ENCODE peak calls at places on chromosomes 6 and 20, in six cellular contexts. One of them, this sample, is unnamed.

GRCh38 chr6:107819217-107819616 is 4.9 kb downstream of the SCML4 start:
- DNase-seq in GM23248: peak; percentile 46
- DNase-seq in fibroblast of lung: no peak
- DNase-seq in small intestine: no peak
- DNase-seq in breast epithelium: no peak
- DNase-seq in ovary: no peak
- DNase-seq in this sample: no peak

GRCh38 chr6:27865952-27866369 is 46.2 kb downstream of the OR2B2 start:
- DNase-seq in fibroblast of lung: no peak
- DNase-seq in small intestine: no peak
- DNase-seq in ovary: no peak
- DNase-seq in GM23248: peak; percentile 49
- DNase-seq in breast epithelium: no peak
- DNase-seq in this sample: no peak

GRCh38 chr6:132286298-132287019 is 114.8 kb downstream of the MOXD1 start:
- DNase-seq in fibroblast of lung: no peak
- DNase-seq in ovary: no peak
- DNase-seq in breast epithelium: no peak
- DNase-seq in small intestine: peak; percentile 21
- DNase-seq in GM23248: no peak
- DNase-seq in this sample: no peak

GRCh38 chr6:4185419-4185818 is 50.0 kb upstream of the ECI2 start:
- DNase-seq in GM23248: no peak
- DNase-seq in ovary: no peak
- DNase-seq in breast epithelium: no peak
- DNase-seq in small intestine: no peak
- DNase-seq in fibroblast of lung: no peak
- DNase-seq in this sample: no peak

GRCh38 chr6:107819976-107820551 is 4.0 kb downstream of the SCML4 start:
- DNase-seq in breast epithelium: no peak
- DNase-seq in small intestine: no peak
- DNase-seq in GM23248: peak; percentile 71
- DNase-seq in ovary: no peak
- DNase-seq in fibroblast of lung: no peak
- DNase-seq in this sample: no peak

GRCh38 chr6:82589509-82590206 is 226.0 kb downstream of the TPBG start:
- DNase-seq in GM23248: peak; percentile 84
- DNase-seq in fibroblast of lung: peak; percentile 93
- DNase-seq in breast epithelium: no peak
- DNase-seq in ovary: no peak
- DNase-seq in small intestine: no peak
- DNase-seq in this sample: no peak

GRCh38 chr6:162999575-163000285 is 272.0 kb downstream of the PACRG start:
- DNase-seq in ovary: no peak
- DNase-seq in breast epithelium: no peak
- DNase-seq in GM23248: peak; percentile 92
- DNase-seq in fibroblast of lung: peak; percentile 93
- DNase-seq in small intestine: no peak
- DNase-seq in this sample: no peak

GRCh38 chr6:130252527-130253237 is 29.9 kb upstream of the SAMD3 start:
- DNase-seq in breast epithelium: no peak
- DNase-seq in ovary: no peak
- DNase-seq in small intestine: no peak
- DNase-seq in GM23248: no peak
- DNase-seq in fibroblast of lung: peak; percentile 4
- DNase-seq in this sample: no peak

GRCh38 chr6:109336221-109336955 is 45.9 kb downstream of the CD164 start:
- DNase-seq in fibroblast of lung: peak; percentile 15
- DNase-seq in small intestine: peak; percentile 89
- DNase-seq in ovary: no peak
- DNase-seq in breast epithelium: peak; percentile 71
- DNase-seq in GM23248: peak; percentile 47
- DNase-seq in this sample: no peak

GRCh38 chr20:17419459-17419858 is 111.7 kb downstream of the BFSP1 start:
- DNase-seq in fibroblast of lung: no peak
- DNase-seq in ovary: no peak
- DNase-seq in GM23248: no peak
- DNase-seq in small intestine: no peak
- DNase-seq in breast epithelium: no peak
- DNase-seq in this sample: no peak

GRCh38 chr6:35452186-35453090 is at the start of gene FANCE:
- DNase-seq in breast epithelium: peak; percentile 96
- DNase-seq in fibroblast of lung: peak; percentile 82
- DNase-seq in small intestine: peak; percentile 94
- DNase-seq in GM23248: peak; percentile 96
- DNase-seq in ovary: peak; percentile 97
- DNase-seq in this sample: peak; percentile 95

GRCh38 chr20:31713312-31714049 is 9.2 kb downstream of the BCL2L1 start:
- DNase-seq in breast epithelium: no peak
- DNase-seq in small intestine: no peak
- DNase-seq in GM23248: peak; percentile 95
- DNase-seq in fibroblast of lung: peak; percentile 93
- DNase-seq in ovary: peak; percentile 43
- DNase-seq in this sample: peak; percentile 85

GRCh38 chr20:57465943-57466342 is 59.0 kb downstream of the CTCFL start:
- DNase-seq in breast epithelium: no peak
- DNase-seq in fibroblast of lung: no peak
- DNase-seq in small intestine: no peak
- DNase-seq in ovary: no peak
- DNase-seq in GM23248: no peak
- DNase-seq in this sample: no peak

GRCh38 chr20:10788055-10788454 is 114.3 kb upstream of the JAG1 start:
- DNase-seq in fibroblast of lung: no peak
- DNase-seq in GM23248: no peak
- DNase-seq in ovary: no peak
- DNase-seq in breast epithelium: no peak
- DNase-seq in small intestine: no peak
- DNase-seq in this sample: no peak

GRCh38 chr6:89559487-89559886 is 79.1 kb downstream of the LYRM2 start:
- DNase-seq in fibroblast of lung: no peak
- DNase-seq in breast epithelium: no peak
- DNase-seq in ovary: no peak
- DNase-seq in GM23248: peak; percentile 13
- DNase-seq in small intestine: no peak
- DNase-seq in this sample: no peak

GRCh38 chr20:4633780-4634179 is 87.9 kb upstream of the PRND start:
- DNase-seq in breast epithelium: no peak
- DNase-seq in ovary: no peak
- DNase-seq in small intestine: peak; percentile 33
- DNase-seq in GM23248: peak; percentile 89
- DNase-seq in fibroblast of lung: peak; percentile 97
- DNase-seq in this sample: no peak

GRCh38 chr6:3808759-3809514 is 40.2 kb upstream of the FAM50B start:
- DNase-seq in ovary: no peak
- DNase-seq in GM23248: peak; percentile 97
- DNase-seq in small intestine: peak; percentile 61
- DNase-seq in fibroblast of lung: peak; percentile 92
- DNase-seq in breast epithelium: no peak
- DNase-seq in this sample: peak; percentile 67

GRCh38 chr6:53679446-53679933 is 13.9 kb upstream of the KLHL31 start:
- DNase-seq in breast epithelium: no peak
- DNase-seq in GM23248: peak; percentile 73
- DNase-seq in fibroblast of lung: peak; percentile 46
- DNase-seq in small intestine: peak; percentile 40
- DNase-seq in ovary: no peak
- DNase-seq in this sample: no peak

GRCh38 chr20:43894531-43894930 is 20.1 kb upstream of the TOX2 start:
- DNase-seq in small intestine: no peak
- DNase-seq in GM23248: no peak
- DNase-seq in ovary: no peak
- DNase-seq in breast epithelium: no peak
- DNase-seq in fibroblast of lung: peak; percentile 31
- DNase-seq in this sample: no peak

GRCh38 chr20:29743101-29743931 is 1514.1 kb upstream of the DEFB115 start:
- DNase-seq in GM23248: no peak
- DNase-seq in ovary: no peak
- DNase-seq in small intestine: no peak
- DNase-seq in breast epithelium: no peak
- DNase-seq in fibroblast of lung: no peak
- DNase-seq in this sample: no peak
- H3K9me3 ChIP-seq in GM23248: no peaks in the 10 kb centered on the region
- H3K9me3 ChIP-seq in ovary: no peaks in the 10 kb centered on the region
- H3K9me3 ChIP-seq in small intestine: peaks cover 7% of the 10 kb centered on the region
- H3K9me3 ChIP-seq in breast epithelium: peaks cover 47% of the 10 kb centered on the region
- H3K9me3 ChIP-seq in fibroblast of lung: no peaks in the 10 kb centered on the region
- H3K9me3 ChIP-seq in this sample: no peaks in the 10 kb centered on the region

DNA sequence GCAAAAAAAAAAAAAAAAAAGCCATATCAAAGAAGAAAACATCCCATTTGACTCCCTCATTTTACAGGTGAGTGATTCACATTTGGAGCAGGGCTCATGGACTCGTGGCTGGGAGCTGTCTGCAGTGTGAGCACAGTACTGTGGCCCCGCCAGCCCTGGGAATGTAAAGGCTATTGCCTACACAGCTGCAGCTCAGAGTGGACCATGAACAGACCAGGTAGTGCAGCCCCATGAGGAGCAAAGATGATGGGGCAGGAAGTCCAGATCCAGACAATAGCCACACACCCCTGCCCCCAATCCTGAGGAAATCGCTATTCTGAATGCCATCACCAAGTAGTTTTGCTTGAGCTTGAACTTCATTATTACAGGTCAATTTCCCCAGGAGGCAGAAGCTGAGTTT is 55.4 kb downstream of the LINC00237 start:
- DNase-seq in ovary: no peak
- DNase-seq in breast epithelium: no peak
- DNase-seq in GM23248: no peak
- DNase-seq in small intestine: no peak
- DNase-seq in fibroblast of lung: no peak
- DNase-seq in this sample: no peak
- H3K27me3 ChIP-seq in ovary: no peaks in the 10 kb centered on the region
- H3K27me3 ChIP-seq in breast epithelium: peaks cover 7% of the 10 kb centered on the region
- H3K27me3 ChIP-seq in GM23248: peaks cover 5% of the 10 kb centered on the region
- H3K27me3 ChIP-seq in small intestine: peaks cover 8% of the 10 kb centered on the region
- H3K27me3 ChIP-seq in fibroblast of lung: no peaks in the 10 kb centered on the region
- H3K27me3 ChIP-seq in this sample: no peaks in the 10 kb centered on the region

GRCh38 chr6:170036916-170037315 is 254.0 kb downstream of the DLL1 start:
- DNase-seq in GM23248: no peak
- DNase-seq in small intestine: no peak
- DNase-seq in ovary: no peak
- DNase-seq in fibroblast of lung: no peak
- DNase-seq in breast epithelium: no peak
- DNase-seq in this sample: peak; percentile 5

GRCh38 chr6:170038717-170039116 is 252.2 kb downstream of the DLL1 start:
- DNase-seq in fibroblast of lung: no peak
- DNase-seq in GM23248: no peak
- DNase-seq in ovary: no peak
- DNase-seq in small intestine: no peak
- DNase-seq in breast epithelium: peak; percentile 36
- DNase-seq in this sample: peak; percentile 17

GRCh38 chr6:170039156-170040114 is 251.4 kb downstream of the DLL1 start:
- DNase-seq in ovary: no peak
- DNase-seq in fibroblast of lung: no peak
- DNase-seq in GM23248: no peak
- DNase-seq in small intestine: no peak
- DNase-seq in breast epithelium: no peak
- DNase-seq in this sample: peak; percentile 1

GRCh38 chr6:170037541-170038250 is 253.2 kb downstream of the DLL1 start:
- DNase-seq in fibroblast of lung: no peak
- DNase-seq in GM23248: peak; percentile 61
- DNase-seq in breast epithelium: peak; percentile 28
- DNase-seq in small intestine: peak; percentile 8
- DNase-seq in ovary: no peak
- DNase-seq in this sample: no peak

DNA sequence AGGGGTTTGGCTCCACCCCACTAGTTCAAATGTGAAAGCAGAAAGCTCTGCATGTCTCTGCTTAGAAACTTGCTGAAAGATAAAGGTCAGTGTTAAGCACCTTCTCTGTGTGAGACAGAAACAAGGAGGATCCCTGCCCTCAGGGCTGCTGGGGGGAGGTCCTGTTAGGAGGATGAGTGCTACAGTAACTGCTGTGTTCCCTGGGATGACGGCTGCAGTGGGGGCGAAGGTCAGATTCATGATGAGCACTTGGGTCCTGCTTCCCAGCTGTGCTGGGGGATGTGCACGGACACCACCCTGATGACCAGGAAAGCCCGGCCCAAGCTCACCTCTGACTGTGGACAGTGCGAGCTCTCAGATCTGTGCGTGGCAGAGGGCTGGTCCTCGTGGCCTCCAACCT is 252.6 kb downstream of the DLL1 start:
- DNase-seq in ovary: no peak
- DNase-seq in fibroblast of lung: no peak
- DNase-seq in breast epithelium: peak; percentile 46
- DNase-seq in GM23248: no peak
- DNase-seq in small intestine: peak; percentile 24
- DNase-seq in this sample: no peak
- H3K9me3 ChIP-seq in ovary: no peaks in the 10 kb centered on the region
- H3K9me3 ChIP-seq in fibroblast of lung: no peaks in the 10 kb centered on the region
- H3K9me3 ChIP-seq in breast epithelium: peaks cover 14% of the 10 kb centered on the region
- H3K9me3 ChIP-seq in GM23248: no peaks in the 10 kb centered on the region
- H3K9me3 ChIP-seq in small intestine: no peaks in the 10 kb centered on the region
- H3K9me3 ChIP-seq in this sample: no peaks in the 10 kb centered on the region

DNA sequence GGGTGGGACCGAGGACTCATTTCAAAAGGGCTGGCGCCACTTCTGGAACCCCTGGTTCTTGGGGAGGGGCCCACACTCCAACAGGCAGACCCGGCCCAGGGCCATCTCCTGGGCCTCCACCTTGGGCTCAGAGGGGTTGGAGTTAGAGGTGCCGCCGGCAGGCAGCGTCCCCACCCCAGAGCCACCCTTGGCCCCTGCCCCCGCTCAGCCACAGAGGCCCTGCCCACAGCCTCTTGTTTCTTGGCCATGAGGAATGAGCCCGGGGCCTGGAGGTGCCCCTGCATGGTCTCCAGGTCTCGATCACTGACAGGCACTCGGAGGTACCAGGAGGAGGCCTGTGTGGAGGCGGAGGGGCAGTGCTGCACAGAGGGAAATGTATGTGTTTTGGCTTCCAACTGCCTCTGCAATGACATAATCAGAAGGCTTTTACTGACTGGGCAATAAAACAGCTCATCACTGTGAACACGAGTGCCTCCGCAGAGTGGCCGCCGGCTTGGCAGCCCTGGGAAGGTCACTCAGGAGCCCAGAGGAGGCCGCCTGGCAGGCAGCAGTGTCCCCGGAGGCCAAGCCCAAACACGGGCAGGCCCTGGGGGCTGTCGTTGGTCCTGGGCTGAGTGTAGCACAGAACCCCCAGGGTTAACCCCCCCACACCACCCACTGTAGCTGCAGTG is 61.1 kb upstream of the GATA5 start:
- DNase-seq in small intestine: no peak
- DNase-seq in breast epithelium: no peak
- DNase-seq in GM23248: peak; percentile 45
- DNase-seq in ovary: no peak
- DNase-seq in fibroblast of lung: peak; percentile 14
- DNase-seq in this sample: no peak
- H3K27me3 ChIP-seq in small intestine: no peaks in the 10 kb centered on the region
- H3K27me3 ChIP-seq in breast epithelium: peaks cover 78% of the 10 kb centered on the region
- H3K27me3 ChIP-seq in GM23248: peaks cover 28% of the 10 kb centered on the region
- H3K27me3 ChIP-seq in ovary: no peaks in the 10 kb centered on the region
- H3K27me3 ChIP-seq in fibroblast of lung: no peaks in the 10 kb centered on the region
- H3K27me3 ChIP-seq in this sample: no peaks in the 10 kb centered on the region

DNA sequence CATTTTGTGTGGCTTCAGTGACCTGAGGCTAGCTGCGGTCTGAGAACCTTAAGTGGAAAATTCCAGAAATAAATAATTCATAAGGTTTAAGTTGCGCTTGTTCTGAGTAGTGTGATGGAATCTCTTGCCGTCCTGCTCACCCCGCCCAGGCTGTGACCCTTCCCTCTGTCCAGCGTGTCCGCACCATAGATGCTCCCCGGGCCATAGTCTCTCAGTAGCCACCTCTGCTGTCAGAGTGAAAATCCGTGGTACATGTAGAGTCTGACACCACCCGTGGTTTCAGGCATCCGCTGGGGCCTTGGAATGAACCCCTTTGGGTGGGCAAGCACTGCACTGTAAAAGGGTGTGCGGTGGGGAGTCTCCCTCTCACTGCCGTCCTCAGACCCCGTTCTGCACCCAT is 11.7 kb downstream of the UNC93A start:
- DNase-seq in GM23248: no peak
- DNase-seq in fibroblast of lung: no peak
- DNase-seq in breast epithelium: no peak
- DNase-seq in small intestine: no peak
- DNase-seq in ovary: no peak
- DNase-seq in this sample: no peak
- H3K9me3 ChIP-seq in GM23248: no peaks in the 10 kb centered on the region
- H3K9me3 ChIP-seq in fibroblast of lung: no peaks in the 10 kb centered on the region
- H3K9me3 ChIP-seq in breast epithelium: no peaks in the 10 kb centered on the region
- H3K9me3 ChIP-seq in small intestine: no peaks in the 10 kb centered on the region
- H3K9me3 ChIP-seq in ovary: no peaks in the 10 kb centered on the region
- H3K9me3 ChIP-seq in this sample: no peaks in the 10 kb centered on the region